ENCODE peak calls at places on chromosomes 11 and 22, in four cellular contexts. E, D, T and U are unnamed samples.
A peak's percentile ranks its signal among the peaks of the same experiment; 100 is the strongest.

GRCh38 chr11:72598901-72599300 is 75.3 kb downstream of the PDE2A start:
- DNase-seq in E (no peak), D (peak; percentile 63), T (peak; percentile 35), U (peak; percentile 52)

GRCh38 chr11:94964934-94965333 is 8.4 kb downstream of the CWC15 start:
- DNase-seq in E (no peak), D (no peak), T (no peak), U (no peak)

GRCh38 chr11:96213500-96213899 is 129.5 kb downstream of the MAML2 start:
- DNase-seq in E (no peak), T (no peak), D (peak; percentile 74), U (no peak)

GRCh38 chr22:32083814-32084213 is 40.8 kb downstream of the SLC5A1 start:
- DNase-seq in D (no peak), T (no peak), E (no peak), U (no peak)

GRCh38 chr11:67120881-67121710 is 2.0 kb downstream of the KDM2A start:
- DNase-seq in T (peak; percentile 53), E (no peak), D (peak; percentile 40), U (peak; percentile 63)

GRCh38 chr22:33034753-33035152 is 23.4 kb downstream of the SYN3 start:
- DNase-seq in E (no peak), T (no peak), D (no peak), U (no peak)

GRCh38 chr22:25409240-25409639 is 155.2 kb upstream of the GRK3 start:
- DNase-seq in D (no peak), T (no peak), E (no peak), U (no peak)

GRCh38 chr11:108985611-108986279 is 320.9 kb downstream of the DDX10 start:
- DNase-seq in D (peak; percentile 73), T (no peak), E (no peak), U (no peak)

GRCh38 chr11:134313821-134314607 is 17.8 kb upstream of the GLB1L2 start:
- DNase-seq in T (no peak), E (no peak), D (no peak), U (peak; percentile 64)

GRCh38 chr11:110433393-110434333 is 3.9 kb downstream of the FDX1 start:
- DNase-seq in E (no peak), T (no peak), D (peak; percentile 48), U (no peak)

GRCh38 chr22:17637490-17638181 is 921 bp upstream of the BCL2L13 start:
- DNase-seq in T (no peak), D (no peak), E (no peak), U (no peak)

GRCh38 chr11:34792143-34792542 is 124.0 kb downstream of the APIP start:
- DNase-seq in D (peak; percentile 34), T (no peak), E (no peak), U (no peak)

GRCh38 chr22:32411388-32411787 is 659 bp downstream of the RTCB start:
- DNase-seq in D (peak; percentile 16), E (no peak), T (peak; percentile 9), U (no peak)

GRCh38 chr11:34345012-34345804 is 12.6 kb downstream of the ABTB2 start:
- DNase-seq in E (no peak), D (peak; percentile 77), T (no peak), U (peak; percentile 60)

GRCh38 chr11:43021466-43021865 is 290.3 kb upstream of the API5 start:
- DNase-seq in E (no peak), T (no peak), D (no peak), U (no peak)

GRCh38 chr11:42265072-42265471 is 805.6 kb upstream of the LRRC4C start:
- DNase-seq in T (no peak), E (no peak), D (no peak), U (no peak)

GRCh38 chr11:72227316-72228228 is 3.0 kb downstream of the INPPL1 start:
- DNase-seq in D (no peak), T (no peak), E (no peak), U (no peak)

GRCh38 chr22:32712644-32713355 is 88.7 kb upstream of the TIMP3 start:
- DNase-seq in D (peak; percentile 41), E (no peak), T (no peak), U (no peak)

GRCh38 chr11:17171916-17172315 is 35.9 kb downstream of the PIK3C2A start:
- DNase-seq in D (peak; percentile 57), T (no peak), E (no peak), U (no peak)

GRCh38 chr11:2719831-2720603 is 20.2 kb upstream of the KCNQ1OT1 start:
- DNase-seq in T (no peak), E (no peak), D (no peak), U (no peak)

GRCh38 chr11:115325523-115325922 is 178.7 kb downstream of the CADM1 start:
- DNase-seq in E (no peak), D (no peak), T (no peak), U (no peak)

GRCh38 chr11:64560139-64560771 is 30.8 kb upstream of the SLC22A12 start:
- DNase-seq in E (no peak), T (peak; percentile 1), D (no peak), U (peak; percentile 5)

GRCh38 chr11:71206186-71206585 is 46.2 kb downstream of the SHANK2 start:
- DNase-seq in T (peak; percentile 33), E (no peak), D (peak; percentile 54), U (peak; percentile 44)

GRCh38 chr22:35437038-35437437 is 37.1 kb downstream of the MCM5 start:
- DNase-seq in D (no peak), E (no peak), T (no peak), U (no peak)

GRCh38 chr22:47043835-47044721 is 281.6 kb downstream of the TBC1D22A start:
- DNase-seq in D (peak; percentile 28), T (peak; percentile 74), E (peak; percentile 32), U (peak; percentile 91)

GRCh38 chr11:1834132-1834610 is 619 bp upstream of the SYT8 start:
- DNase-seq in T (peak; percentile 92), D (no peak), E (no peak), U (peak; percentile 99)

GRCh38 chr11:93330446-93330984 is at the start of gene DEUP1:
- DNase-seq in E (no peak), T (peak; percentile 53), D (peak; percentile 22), U (peak; percentile 78)

GRCh38 chr11:17783878-17784277 is 49.3 kb downstream of the KCNC1 start:
- DNase-seq in T (no peak), D (no peak), E (no peak), U (no peak)

GRCh38 chr11:28798286-28798685 is 690.1 kb downstream of the METTL15 start:
- DNase-seq in E (no peak), T (no peak), D (no peak), U (no peak)
- H3K27ac ChIP-seq in E (no peak overlapping the region), T (no peak overlapping the region), D (no peak overlapping the region), U (no peak overlapping the region)

GRCh38 chr11:123301696-123302400 is 106.8 kb upstream of the CLMP start:
- DNase-seq in D (peak; percentile 55), T (peak; percentile 63), E (no peak), U (peak; percentile 48)
- H3K4me1 ChIP-seq in D (peaks cover 31% of the 10 kb centered on the region), T (peaks cover 11% of the 10 kb centered on the region), E (no peaks in the 10 kb centered on the region), U (peaks cover 11% of the 10 kb centered on the region)

GRCh38 chr22:30979932-30980331 is 10.9 kb downstream of the TUG1 start:
- DNase-seq in E (no peak), T (no peak), D (no peak), U (no peak)
- H3K9me3 ChIP-seq in E (no peaks in the 10 kb centered on the region), T (peaks cover 30% of the 10 kb centered on the region), D (no peaks in the 10 kb centered on the region), U (no peaks in the 10 kb centered on the region)

DNA sequence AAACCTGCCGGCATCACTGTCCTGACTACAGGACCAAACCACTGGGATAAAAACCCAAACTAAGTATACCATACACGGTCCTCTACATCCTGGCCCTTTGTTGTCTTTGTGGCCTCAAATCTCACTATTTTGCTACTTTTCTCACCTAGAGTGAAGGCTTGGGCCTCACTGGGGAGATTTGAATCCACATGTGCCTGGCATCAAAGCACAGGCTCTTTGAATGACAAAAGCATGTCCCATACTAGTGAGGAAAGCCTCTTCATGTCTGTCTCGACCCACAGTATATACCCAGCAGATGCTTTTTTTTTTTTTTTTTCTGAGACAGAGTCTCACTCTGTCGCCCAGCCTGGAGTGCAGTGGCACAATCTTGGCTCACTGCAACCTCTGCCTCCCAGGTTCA is 72.5 kb upstream of the DRD2 start:
- DNase-seq in D (no peak), E (no peak), T (no peak), U (no peak)
- H3K27ac ChIP-seq in D (no peak overlapping the region), E (no peak overlapping the region), T (no peak overlapping the region), U (no peak overlapping the region)

GRCh38 chr22:39526736-39527171 is 5.8 kb downstream of the RPS19BP1 start:
- DNase-seq in T (no peak), D (no peak), E (peak; percentile 40), U (no peak)
- H3K4me1 ChIP-seq in T (peaks cover 81% of the 10 kb centered on the region), D (peaks cover 22% of the 10 kb centered on the region), E (peaks cover 63% of the 10 kb centered on the region), U (peaks cover 88% of the 10 kb centered on the region)

DNA sequence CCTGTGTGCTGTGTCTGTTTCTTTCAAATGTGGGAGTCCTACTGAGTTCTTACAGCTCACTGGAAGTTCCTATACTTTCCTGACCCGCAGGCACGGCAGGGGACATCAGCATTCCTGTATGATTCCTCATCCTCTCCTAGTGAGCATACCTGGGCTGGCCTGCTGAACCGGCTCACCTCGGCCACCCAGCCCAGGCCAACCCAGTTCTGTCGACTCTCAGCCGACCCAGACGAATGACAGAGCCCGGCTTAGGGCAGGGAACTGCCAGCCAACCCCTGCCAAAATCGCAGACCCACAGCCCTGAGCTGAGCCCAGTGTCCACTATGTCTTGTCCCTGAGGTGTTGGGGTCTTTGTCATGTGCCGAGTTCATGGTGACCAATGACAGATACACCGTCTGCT is 339.7 kb downstream of the BRD1 start:
- DNase-seq in T (no peak), D (no peak), E (no peak), U (no peak)
- H3K9me3 ChIP-seq in T (no peaks in the 10 kb centered on the region), D (no peaks in the 10 kb centered on the region), E (no peaks in the 10 kb centered on the region), U (no peaks in the 10 kb centered on the region)

DNA sequence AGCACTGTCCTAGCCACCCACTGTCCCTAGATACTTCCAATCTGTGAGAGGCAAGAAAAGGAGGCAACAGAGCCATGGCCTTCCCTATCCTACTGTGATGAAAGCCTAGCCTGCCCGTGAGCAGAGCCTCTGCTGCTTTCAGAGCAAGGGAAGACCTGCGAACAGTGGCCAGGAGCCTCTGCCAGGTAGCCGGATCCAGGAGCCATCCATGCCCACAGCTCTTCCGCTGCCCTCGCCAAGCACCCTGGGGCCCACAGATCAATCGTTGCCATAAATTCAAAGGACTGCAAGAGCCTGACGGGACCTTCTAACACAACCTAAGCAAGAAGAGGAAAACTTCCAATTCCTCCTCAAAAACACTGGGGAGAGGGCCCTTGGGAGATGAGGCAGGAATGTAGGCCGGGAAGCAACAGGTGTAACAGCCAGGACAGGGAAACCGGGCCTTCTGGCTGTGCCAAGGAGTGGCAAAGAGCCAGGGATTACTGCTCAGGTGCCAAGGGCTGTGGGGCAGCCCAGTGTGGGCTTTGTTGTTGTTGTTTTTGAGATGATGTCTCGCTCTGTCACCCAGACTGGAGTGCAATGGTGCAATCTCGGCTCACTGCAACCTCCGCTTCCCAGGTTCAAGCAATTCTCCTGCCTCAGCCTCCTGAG is 18.1 kb downstream of the CSNK1E start:
- DNase-seq in E (no peak), D (no peak), T (no peak), U (peak; percentile 57)
- H3K27ac ChIP-seq in E (no peak overlapping the region), D (no peak overlapping the region), T (no peak overlapping the region), U (no peak overlapping the region)

DNA sequence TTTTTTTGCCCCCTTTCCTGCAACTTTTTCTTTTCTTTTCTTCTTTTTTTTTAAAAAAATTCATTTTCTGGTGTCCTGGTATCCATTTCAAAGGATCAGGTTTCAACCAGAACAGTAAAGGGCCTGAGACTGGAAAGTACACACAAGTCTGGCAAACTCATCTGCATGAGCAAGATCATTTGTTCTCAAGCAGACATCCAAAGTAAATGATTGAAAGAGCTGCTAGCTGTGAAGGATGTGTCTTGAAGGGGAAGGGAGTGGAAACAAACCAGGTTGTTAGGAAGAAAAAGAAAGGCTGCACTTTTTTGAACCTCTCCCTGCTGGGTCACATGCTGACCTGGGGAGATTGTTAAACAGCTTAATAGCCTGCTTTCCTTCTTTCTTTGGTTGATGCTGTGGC is 5.3 kb downstream of the YAP1 start:
- DNase-seq in D (peak; percentile 53), E (no peak), T (peak; percentile 9), U (peak; percentile 58)
- H3K4me1 ChIP-seq in D (peaks cover 75% of the 10 kb centered on the region), E (no peaks in the 10 kb centered on the region), T (peaks cover 58% of the 10 kb centered on the region), U (peaks cover 45% of the 10 kb centered on the region)